ENCODE peak calls at places on chromosomes 12 and 14, in six cellular contexts. One of them, this sample, is unnamed.
A peak's percentile ranks its signal among the peaks of the same experiment; 100 is the strongest.

GRCh38 chr12:18990866-18991265 is 138.7 kb upstream of the PLEKHA5 start:
- DNase-seq in esophagus squamous epithelium: no peak
- DNase-seq in SK-N-SH: no peak
- DNase-seq in suprapubic skin: no peak
- DNase-seq in neural crest cell: no peak
- DNase-seq in retinal pigment epithelial cell: no peak
- DNase-seq in this sample: no peak

GRCh38 chr12:52655251-52655650 is 3.2 kb upstream of the KRT2 start:
- DNase-seq in retinal pigment epithelial cell: no peak
- DNase-seq in SK-N-SH: no peak
- DNase-seq in neural crest cell: no peak
- DNase-seq in esophagus squamous epithelium: no peak
- DNase-seq in suprapubic skin: no peak
- DNase-seq in this sample: peak; percentile 46

GRCh38 chr12:122356192-122356635 is 66.3 kb downstream of the CLIP1 start:
- DNase-seq in suprapubic skin: no peak
- DNase-seq in SK-N-SH: peak; percentile 77
- DNase-seq in esophagus squamous epithelium: no peak
- DNase-seq in retinal pigment epithelial cell: no peak
- DNase-seq in neural crest cell: peak; percentile 53
- DNase-seq in this sample: peak; percentile 85

GRCh38 chr12:54521291-54522062 is 23.9 kb downstream of the NCKAP1L start:
- DNase-seq in SK-N-SH: no peak
- DNase-seq in retinal pigment epithelial cell: no peak
- DNase-seq in neural crest cell: no peak
- DNase-seq in esophagus squamous epithelium: no peak
- DNase-seq in suprapubic skin: no peak
- DNase-seq in this sample: no peak

GRCh38 chr12:76706761-76707160 is 57.2 kb upstream of the ZDHHC17 start:
- DNase-seq in neural crest cell: no peak
- DNase-seq in retinal pigment epithelial cell: no peak
- DNase-seq in suprapubic skin: no peak
- DNase-seq in esophagus squamous epithelium: no peak
- DNase-seq in SK-N-SH: no peak
- DNase-seq in this sample: no peak

GRCh38 chr12:8664228-8664963 is 1.8 kb upstream of the MFAP5 start:
- DNase-seq in retinal pigment epithelial cell: no peak
- DNase-seq in esophagus squamous epithelium: no peak
- DNase-seq in suprapubic skin: peak; percentile 81
- DNase-seq in neural crest cell: no peak
- DNase-seq in SK-N-SH: no peak
- DNase-seq in this sample: peak; percentile 2

GRCh38 chr12:88946377-88946997 is 366.2 kb upstream of the KITLG start:
- DNase-seq in SK-N-SH: no peak
- DNase-seq in retinal pigment epithelial cell: peak; percentile 43
- DNase-seq in suprapubic skin: no peak
- DNase-seq in esophagus squamous epithelium: no peak
- DNase-seq in neural crest cell: no peak
- DNase-seq in this sample: no peak

GRCh38 chr12:19227190-19227879 is 97.8 kb downstream of the PLEKHA5 start:
- DNase-seq in esophagus squamous epithelium: no peak
- DNase-seq in SK-N-SH: no peak
- DNase-seq in suprapubic skin: no peak
- DNase-seq in retinal pigment epithelial cell: peak; percentile 60
- DNase-seq in neural crest cell: no peak
- DNase-seq in this sample: no peak

GRCh38 chr12:50765325-50765911 is 1.5 kb downstream of the ATF1 start:
- DNase-seq in SK-N-SH: peak; percentile 62
- DNase-seq in neural crest cell: peak; percentile 12
- DNase-seq in esophagus squamous epithelium: no peak
- DNase-seq in suprapubic skin: no peak
- DNase-seq in retinal pigment epithelial cell: no peak
- DNase-seq in this sample: peak; percentile 75

GRCh38 chr12:86683568-86683991 is 427.4 kb upstream of the MGAT4C start:
- DNase-seq in suprapubic skin: no peak
- DNase-seq in retinal pigment epithelial cell: no peak
- DNase-seq in neural crest cell: no peak
- DNase-seq in SK-N-SH: no peak
- DNase-seq in esophagus squamous epithelium: no peak
- DNase-seq in this sample: no peak

GRCh38 chr12:1791104-1791927 is 29.0 kb upstream of the LRTM2 start:
- DNase-seq in suprapubic skin: no peak
- DNase-seq in SK-N-SH: peak; percentile 73
- DNase-seq in retinal pigment epithelial cell: no peak
- DNase-seq in neural crest cell: no peak
- DNase-seq in esophagus squamous epithelium: no peak
- DNase-seq in this sample: peak; percentile 87

GRCh38 chr14:66037361-66037760 is 448.8 kb upstream of the CCDC196 start:
- DNase-seq in retinal pigment epithelial cell: no peak
- DNase-seq in esophagus squamous epithelium: no peak
- DNase-seq in suprapubic skin: no peak
- DNase-seq in neural crest cell: no peak
- DNase-seq in SK-N-SH: no peak
- DNase-seq in this sample: no peak

GRCh38 chr14:30621354-30621953 is 665 bp upstream of the SCFD1 start:
- DNase-seq in suprapubic skin: no peak
- DNase-seq in SK-N-SH: peak; percentile 17
- DNase-seq in retinal pigment epithelial cell: peak; percentile 2
- DNase-seq in neural crest cell: no peak
- DNase-seq in esophagus squamous epithelium: peak; percentile 4
- DNase-seq in this sample: peak; percentile 61

GRCh38 chr14:35161231-35161630 is 38.9 kb downstream of the PRORP start:
- DNase-seq in retinal pigment epithelial cell: no peak
- DNase-seq in neural crest cell: no peak
- DNase-seq in SK-N-SH: no peak
- DNase-seq in esophagus squamous epithelium: no peak
- DNase-seq in suprapubic skin: no peak
- DNase-seq in this sample: no peak

GRCh38 chr14:105168979-105169507 is 467 bp upstream of the JAG2 start:
- DNase-seq in suprapubic skin: no peak
- DNase-seq in SK-N-SH: peak; percentile 84
- DNase-seq in retinal pigment epithelial cell: no peak
- DNase-seq in esophagus squamous epithelium: no peak
- DNase-seq in neural crest cell: peak; percentile 54
- DNase-seq in this sample: peak; percentile 90

GRCh38 chr14:99603471-99603933 is 505 bp downstream of the CCDC85C start:
- DNase-seq in SK-N-SH: no peak
- DNase-seq in retinal pigment epithelial cell: no peak
- DNase-seq in neural crest cell: peak; percentile 34
- DNase-seq in suprapubic skin: no peak
- DNase-seq in esophagus squamous epithelium: no peak
- DNase-seq in this sample: peak; percentile 81

DNA sequence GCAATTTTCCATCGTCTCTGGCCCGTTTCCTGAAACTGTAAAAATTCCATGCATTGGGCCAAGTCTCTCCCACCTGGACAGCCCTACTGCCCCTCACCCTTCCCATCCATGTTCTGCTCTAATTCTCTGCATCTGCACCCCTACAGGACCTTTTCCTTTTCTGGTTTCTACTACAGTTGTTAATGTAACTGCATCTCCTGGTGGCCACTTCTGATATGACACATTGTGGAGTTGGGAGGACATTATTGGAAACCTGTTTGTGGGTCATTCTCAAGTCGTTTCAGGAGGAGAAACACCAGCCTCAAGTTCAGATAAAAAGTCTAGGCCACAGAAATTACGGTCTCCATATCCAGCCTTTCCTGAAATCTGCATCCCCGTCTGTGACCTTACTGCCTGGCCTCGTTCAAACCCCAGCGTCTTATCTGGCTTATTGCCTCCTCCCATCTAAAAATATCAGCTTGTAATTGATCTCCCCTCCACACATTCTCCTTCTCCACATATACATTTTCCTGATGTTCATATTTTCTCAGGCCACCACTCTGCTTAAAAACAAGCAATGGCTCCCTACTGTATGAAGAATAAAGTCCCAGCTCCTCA is 37.6 kb downstream of the EMP1 start:
- DNase-seq in esophagus squamous epithelium: no peak
- DNase-seq in retinal pigment epithelial cell: no peak
- DNase-seq in neural crest cell: peak; percentile 48
- DNase-seq in SK-N-SH: peak; percentile 46
- DNase-seq in suprapubic skin: no peak
- DNase-seq in this sample: peak; percentile 91
- TF ChIP-seq CTCF in esophagus squamous epithelium: peak; percentile 85
- TF ChIP-seq CTCF in retinal pigment epithelial cell: peak; percentile 92
- TF ChIP-seq CTCF in neural crest cell: peak; percentile 85
- TF ChIP-seq CTCF in SK-N-SH: peak; percentile 85
- TF ChIP-seq CTCF in suprapubic skin: peak; percentile 96
- TF ChIP-seq CTCF in this sample: peak; percentile 96

GRCh38 chr12:46831335-46832083 is 5.7 kb upstream of the SLC38A4 start:
- DNase-seq in SK-N-SH: peak; percentile 16
- DNase-seq in retinal pigment epithelial cell: no peak
- DNase-seq in neural crest cell: peak; percentile 6
- DNase-seq in suprapubic skin: no peak
- DNase-seq in esophagus squamous epithelium: no peak
- DNase-seq in this sample: peak; percentile 83

GRCh38 chr12:46830731-46831334 is 5.0 kb upstream of the SLC38A4 start:
- DNase-seq in esophagus squamous epithelium: no peak
- DNase-seq in SK-N-SH: no peak
- DNase-seq in retinal pigment epithelial cell: no peak
- DNase-seq in neural crest cell: peak; percentile 2
- DNase-seq in suprapubic skin: no peak
- DNase-seq in this sample: no peak

GRCh38 chr12:46824709-46825108 is 1.1 kb downstream of the SLC38A4 start:
- DNase-seq in suprapubic skin: no peak
- DNase-seq in neural crest cell: no peak
- DNase-seq in retinal pigment epithelial cell: no peak
- DNase-seq in SK-N-SH: no peak
- DNase-seq in esophagus squamous epithelium: no peak
- DNase-seq in this sample: no peak

DNA sequence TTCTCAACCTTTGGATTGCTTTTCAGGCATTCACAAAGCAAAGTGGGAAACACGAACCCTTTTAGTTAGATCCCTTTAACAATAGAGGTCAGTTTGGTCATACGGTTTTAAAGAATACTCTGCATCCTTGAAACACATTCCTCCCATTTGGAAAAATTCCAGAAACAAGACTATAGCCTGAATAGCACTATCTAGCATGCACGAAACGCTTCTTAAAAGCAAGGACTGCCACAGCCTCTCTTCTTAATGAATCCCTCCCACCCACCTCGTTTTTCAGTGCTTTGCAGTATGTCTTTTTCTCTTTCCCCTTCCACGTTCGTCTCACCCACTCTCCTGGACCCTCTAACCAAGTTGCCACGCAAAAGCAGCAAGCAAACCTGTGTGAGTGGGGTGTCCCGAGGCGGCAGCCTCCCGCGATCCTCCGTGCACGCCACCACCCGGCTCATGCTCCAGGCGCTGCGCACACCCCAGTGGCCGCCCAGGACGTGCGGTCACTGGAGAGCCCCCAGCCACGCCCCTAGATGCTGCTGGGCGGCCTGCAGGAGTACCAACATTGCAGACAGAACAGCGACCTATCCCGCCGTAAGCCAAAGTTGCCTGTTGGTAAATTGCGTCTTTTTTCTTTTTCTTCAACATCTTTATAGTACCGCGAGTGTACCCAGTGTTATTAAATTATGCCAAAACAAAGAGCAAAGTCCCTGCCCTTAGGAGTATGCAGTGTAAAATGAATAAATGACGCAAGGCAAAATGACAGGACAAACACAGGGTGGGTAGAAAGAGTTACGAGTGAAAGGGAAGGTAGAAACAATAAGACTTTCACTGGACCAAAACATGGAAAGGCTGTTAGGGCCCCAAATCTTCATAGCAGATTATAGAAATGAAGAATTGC is at the start of gene SLC38A4:
- DNase-seq in neural crest cell: peak; percentile 20
- DNase-seq in SK-N-SH: peak; percentile 34
- DNase-seq in suprapubic skin: no peak
- DNase-seq in esophagus squamous epithelium: no peak
- DNase-seq in retinal pigment epithelial cell: no peak
- DNase-seq in this sample: peak; percentile 87
- TF ChIP-seq CTCF in neural crest cell: peak; percentile 25
- TF ChIP-seq CTCF in SK-N-SH: peak; percentile 43
- TF ChIP-seq CTCF in suprapubic skin: no peak
- TF ChIP-seq CTCF in esophagus squamous epithelium: no peak
- TF ChIP-seq CTCF in retinal pigment epithelial cell: peak; percentile 10
- TF ChIP-seq CTCF in this sample: peak; percentile 43

GRCh38 chr14:41739203-41739602 is 132.5 kb downstream of the LRFN5 start:
- DNase-seq in neural crest cell: no peak
- DNase-seq in SK-N-SH: no peak
- DNase-seq in suprapubic skin: no peak
- DNase-seq in esophagus squamous epithelium: no peak
- DNase-seq in retinal pigment epithelial cell: no peak
- DNase-seq in this sample: no peak
- TF ChIP-seq CTCF in neural crest cell: no peak
- TF ChIP-seq CTCF in SK-N-SH: no peak
- TF ChIP-seq CTCF in suprapubic skin: no peak
- TF ChIP-seq CTCF in esophagus squamous epithelium: no peak
- TF ChIP-seq CTCF in retinal pigment epithelial cell: no peak
- TF ChIP-seq CTCF in this sample: no peak

GRCh38 chr12:4277205-4277543 is 3.6 kb downstream of the CCND2 start:
- DNase-seq in esophagus squamous epithelium: no peak
- DNase-seq in neural crest cell: no peak
- DNase-seq in retinal pigment epithelial cell: no peak
- DNase-seq in suprapubic skin: no peak
- DNase-seq in SK-N-SH: no peak
- DNase-seq in this sample: no peak

GRCh38 chr12:4276524-4277204 is 3.1 kb downstream of the CCND2 start:
- DNase-seq in suprapubic skin: peak; percentile 91
- DNase-seq in esophagus squamous epithelium: no peak
- DNase-seq in retinal pigment epithelial cell: peak; percentile 56
- DNase-seq in SK-N-SH: peak; percentile 84
- DNase-seq in neural crest cell: peak; percentile 84
- DNase-seq in this sample: peak; percentile 98

GRCh38 chr12:4279120-4279690 is 5.6 kb downstream of the CCND2 start:
- DNase-seq in esophagus squamous epithelium: no peak
- DNase-seq in retinal pigment epithelial cell: no peak
- DNase-seq in SK-N-SH: no peak
- DNase-seq in neural crest cell: no peak
- DNase-seq in suprapubic skin: no peak
- DNase-seq in this sample: peak; percentile 40

GRCh38 chr12:4277856-4278581 is 4.5 kb downstream of the CCND2 start:
- DNase-seq in esophagus squamous epithelium: no peak
- DNase-seq in SK-N-SH: no peak
- DNase-seq in neural crest cell: no peak
- DNase-seq in suprapubic skin: no peak
- DNase-seq in retinal pigment epithelial cell: no peak
- DNase-seq in this sample: no peak

DNA sequence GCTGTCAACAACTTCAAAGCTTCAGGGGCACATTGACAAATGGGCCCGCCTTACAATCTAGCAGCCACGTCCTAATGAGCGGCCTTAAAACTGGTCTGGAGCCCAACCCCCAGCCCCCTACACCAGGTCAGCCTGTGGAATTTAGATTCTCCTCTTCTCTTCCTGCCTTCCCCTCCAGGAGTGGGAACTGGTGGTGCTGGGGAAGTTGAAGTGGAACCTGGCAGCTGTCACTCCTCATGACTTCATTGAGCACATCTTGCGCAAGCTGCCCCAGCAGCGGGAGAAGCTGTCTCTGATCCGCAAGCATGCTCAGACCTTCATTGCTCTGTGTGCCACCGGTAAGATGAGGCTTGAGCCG is 5.0 kb downstream of the CCND2 start:
- DNase-seq in esophagus squamous epithelium: no peak
- DNase-seq in suprapubic skin: no peak
- DNase-seq in SK-N-SH: no peak
- DNase-seq in neural crest cell: no peak
- DNase-seq in retinal pigment epithelial cell: no peak
- DNase-seq in this sample: no peak
- TF ChIP-seq CTCF in esophagus squamous epithelium: no peak
- TF ChIP-seq CTCF in suprapubic skin: no peak
- TF ChIP-seq CTCF in SK-N-SH: no peak
- TF ChIP-seq CTCF in neural crest cell: no peak
- TF ChIP-seq CTCF in retinal pigment epithelial cell: no peak
- TF ChIP-seq CTCF in this sample: no peak